ENCODE peak calls at places on chromosome 4, in four cellular contexts. F is EH, N is smooth muscle cell of the brain vasculature, K is occipital lobe. P is an unnamed sample.

GRCh38 chr4:111707491-111707890 is 437.8 kb upstream of the FAM241A start:
- DNase-seq in N (no peak), F (no peak), K (no peak), P (no peak)

GRCh38 chr4:163679189-163679588 is 184.7 kb downstream of the TMA16 start:
- DNase-seq in N (no peak), K (no peak), F (no peak), P (peak)

GRCh38 chr4:48727666-48728459 is 52.2 kb downstream of the FRYL start:
- DNase-seq in F (no peak), K (no peak), N (no peak), P (no peak)

GRCh38 chr4:16225139-16225538 is 1.1 kb downstream of the TAPT1 start:
- DNase-seq in N (no peak), F (peak), K (no peak), P (peak)

GRCh38 chr4:170091069-170091696 is 1.4 kb upstream of the AADAT start:
- DNase-seq in F (no peak), K (no peak), N (no peak), P (no peak)

GRCh38 chr4:89283226-89283974 is 24.2 kb downstream of the GPRIN3 start:
- DNase-seq in N (no peak), K (no peak), F (no peak), P (no peak)

GRCh38 chr4:139099366-139099982 is 77.5 kb downstream of the ELF2 start:
- DNase-seq in K (peak), N (peak), F (peak), P (peak)

GRCh38 chr4:139806929-139807328 is 141.3 kb downstream of the MGST2 start:
- DNase-seq in N (no peak), F (no peak), K (no peak), P (no peak)

GRCh38 chr4:22237846-22238513 is 277.9 kb downstream of the ADGRA3 start:
- DNase-seq in N (no peak), K (no peak), F (no peak), P (no peak)

GRCh38 chr4:102610007-102610406 is 108.8 kb downstream of the NFKB1 start:
- DNase-seq in K (no peak), N (no peak), F (peak), P (no peak)

GRCh38 chr4:54276633-54277426 is 47.7 kb downstream of the PDGFRA start:
- DNase-seq in N (no peak), K (no peak), F (no peak), P (no peak)

GRCh38 chr4:90833698-90834097 is 706.5 kb downstream of the CCSER1 start:
- DNase-seq in F (no peak), K (no peak), N (no peak), P (no peak)

GRCh38 chr4:89425023-89425422 is 117.4 kb upstream of the GPRIN3 start:
- DNase-seq in N (no peak), K (no peak), F (no peak), P (no peak)

GRCh38 chr4:168432419-168433146 is 47.7 kb downstream of the DDX60L start:
- DNase-seq in N (no peak), K (no peak), F (peak), P (no peak)

GRCh38 chr4:119679251-119679650 is 50.6 kb upstream of the PDE5A start:
- DNase-seq in K (no peak), F (peak), N (no peak), P (no peak)

GRCh38 chr4:128275351-128275750 is 12.3 kb downstream of the PGRMC2 start:
- DNase-seq in N (no peak), F (peak), K (no peak), P (peak)

GRCh38 chr4:61511716-61512488 is 311.8 kb downstream of the ADGRL3 start:
- DNase-seq in N (no peak), K (no peak), F (peak), P (peak)

GRCh38 chr4:141571368-141571767 is 65.0 kb upstream of the IL15 start:
- DNase-seq in F (peak), K (no peak), N (no peak), P (peak)

GRCh38 chr4:2712261-2712842 is 43.8 kb downstream of the TNIP2 start:
- DNase-seq in F (peak), K (no peak), N (no peak), P (no peak)

GRCh38 chr4:85092943-85093342 is 126.5 kb upstream of the WDFY3 start:
- DNase-seq in N (no peak), F (no peak), K (no peak), P (no peak)

GRCh38 chr4:92234393-92235176 is 69.2 kb upstream of the GRID2 start:
- DNase-seq in N (peak), F (peak), K (no peak), P (peak)

GRCh38 chr4:184011810-184012209 is 106.7 kb downstream of the STOX2 start:
- DNase-seq in F (no peak), N (no peak), K (no peak), P (no peak)

GRCh38 chr4:11739992-11740391 is 311.3 kb upstream of the HS3ST1 start:
- DNase-seq in N (no peak), K (no peak), F (peak), P (no peak)

GRCh38 chr4:2797545-2798305 is 4.8 kb downstream of the SH3BP2 start:
- DNase-seq in N (no peak), K (no peak), F (no peak), P (no peak)

GRCh38 chr4:159197260-159197884 is 94.5 kb downstream of the RAPGEF2 start:
- DNase-seq in K (peak), N (no peak), F (no peak), P (no peak)

GRCh38 chr4:138935135-138935795 is 80.3 kb upstream of the NOCT start:
- DNase-seq in F (no peak), K (no peak), N (no peak), P (no peak)

GRCh38 chr4:75048208-75048879 is 115.4 kb downstream of the PARM1 start:
- DNase-seq in N (no peak), K (no peak), F (no peak), P (no peak)

GRCh38 chr4:20196476-20196875 is 55.2 kb upstream of the SLIT2 start:
- DNase-seq in K (no peak), F (peak), N (no peak), P (peak)

GRCh38 chr4:113781439-113782040 is 20.0 kb upstream of the CAMK2D start:
- DNase-seq in F (peak), N (no peak), K (no peak), P (peak)

GRCh38 chr4:14867847-14868246 is 134.4 kb upstream of the CPEB2 start:
- DNase-seq in F (no peak), K (no peak), N (no peak), P (no peak)

GRCh38 chr4:100391086-100391485 is 126.7 kb downstream of the EMCN start:
- DNase-seq in N (no peak), F (no peak), K (no peak), P (no peak)

GRCh38 chr4:30866444-30866843 is 146.3 kb downstream of the PCDH7 start:
- DNase-seq in F (peak), N (no peak), K (no peak), P (no peak)

GRCh38 chr4:143352052-143352451 is 15.4 kb downstream of the GAB1 start:
- DNase-seq in F (peak), K (no peak), N (no peak), P (no peak)

GRCh38 chr4:16707874-16708273 is 190.6 kb downstream of the LDB2 start:
- DNase-seq in K (no peak), N (no peak), F (peak), P (no peak)

GRCh38 chr4:41070516-41071281 is 143.6 kb downstream of the APBB2 start:
- DNase-seq in F (peak), N (no peak), K (no peak), P (peak)

GRCh38 chr4:18194278-18194677 is 172.7 kb upstream of the LCORL start:
- DNase-seq in N (no peak), F (no peak), K (no peak), P (no peak)

GRCh38 chr4:44583393-44583792 is 68.0 kb downstream of the YIPF7 start:
- DNase-seq in K (no peak), F (no peak), N (no peak), P (no peak)